ENCODE peak calls at places on chromosomes 2 and 18, in ten cellular contexts. Q is activated T-helper 9 cell treated with anti-CD3 and anti-CD28 coated beads, Interleukin-2, amount 50 U/mL, for 16 hours; J is stimulated activated CD4-positive, alpha-beta T cell treated with anti-CD3 and anti-CD28 coated beads, TNF-alpha, amount 100 ng/mL, for 48 hours; F is dorsolateral prefrontal cortex; Y is activated CD8-positive, alpha-beta memory T cell treated with anti-CD3 and anti-CD28 coated beads, Interleukin-2, amount 50 U/mL, for 48 hours; O is RWPE1; D is NCI-H1092; C is H4; Z is HCEC 1CT; M is activated naive CD8-positive, alpha-beta T cell treated with anti-CD3 and anti-CD28 coated beads for 36 hours. T is an unnamed sample.

GRCh38 chr2:33728106-33728505 is 129.0 kb upstream of the FAM98A start:
- DNase-seq in Q (no peak), J (no peak), F (no peak), Y (no peak), O (no peak), D (no peak), C (no peak), Z (no peak), M (no peak), T (no peak)

GRCh38 chr18:25446972-25447371 is 95.0 kb upstream of the ZNF521 start:
- DNase-seq in Q (no peak), J (no peak), F (no peak), Y (no peak), O (no peak), D (no peak), C (peak), Z (no peak), M (no peak), T (no peak)

GRCh38 chr2:105156166-105156565 is 85.4 kb upstream of the GPR45 start:
- DNase-seq in Q (no peak), J (no peak), F (no peak), Y (no peak), O (no peak), D (no peak), C (no peak), Z (no peak), M (no peak), T (no peak)

GRCh38 chr2:12493031-12493513 is 223.7 kb upstream of the TRIB2 start:
- DNase-seq in Q (peak), J (peak), F (no peak), Y (no peak), O (peak), D (no peak), C (peak), Z (peak), M (peak), T (peak)

GRCh38 chr2:43942001-43942400 is 53.8 kb downstream of the LRPPRC start:
- DNase-seq in Q (no peak), J (no peak), F (no peak), Y (no peak), O (no peak), D (no peak), C (no peak), Z (no peak), M (no peak), T (no peak)

GRCh38 chr2:145091967-145092366 is 572.0 kb upstream of the ZEB2 start:
- DNase-seq in Q (no peak), J (no peak), F (no peak), Y (no peak), O (no peak), D (no peak), C (no peak), Z (no peak), M (no peak), T (peak)

GRCh38 chr2:160317113-160318099 is 117.3 kb upstream of the ITGB6 start:
- DNase-seq in Q (no peak), J (no peak), F (no peak), Y (no peak), O (no peak), D (no peak), C (no peak), Z (no peak), M (no peak), T (no peak)

GRCh38 chr2:122072666-122073065 is 317.2 kb downstream of the TSN start:
- DNase-seq in Q (no peak), J (no peak), F (no peak), Y (no peak), O (no peak), D (no peak), C (no peak), Z (no peak), M (no peak), T (peak)

GRCh38 chr2:5479265-5479928 is 212.8 kb upstream of the SOX11 start:
- DNase-seq in Q (no peak), J (no peak), F (no peak), Y (no peak), O (no peak), D (no peak), C (no peak), Z (no peak), M (peak), T (no peak)

GRCh38 chr2:20562540-20563225 is 88.2 kb downstream of the HS1BP3 start:
- DNase-seq in Q (no peak), J (no peak), F (no peak), Y (no peak), O (no peak), D (no peak), C (no peak), Z (no peak), M (no peak), T (no peak)

GRCh38 chr18:67742954-67743353 is 226.4 kb upstream of the DSEL start:
- DNase-seq in Q (no peak), J (no peak), F (no peak), Y (no peak), O (no peak), D (no peak), C (no peak), Z (no peak), M (no peak), T (no peak)

GRCh38 chr18:57819671-57820460 is 16.8 kb upstream of the ATP8B1 start:
- DNase-seq in Q (no peak), J (no peak), F (no peak), Y (no peak), O (peak), D (peak), C (peak), Z (peak), M (no peak), T (peak)

GRCh38 chr2:42202299-42203008 is 33.3 kb downstream of the EML4 start:
- DNase-seq in Q (no peak), J (no peak), F (no peak), Y (no peak), O (no peak), D (no peak), C (no peak), Z (peak), M (no peak), T (peak)

GRCh38 chr2:60520917-60521539 is 32.4 kb downstream of the BCL11A start:
- DNase-seq in Q (no peak), J (no peak), F (no peak), Y (no peak), O (no peak), D (no peak), C (no peak), Z (no peak), M (no peak), T (no peak)

GRCh38 chr2:26229595-26229994 is 14.8 kb downstream of the HADHA start:
- DNase-seq in Q (no peak), J (no peak), F (no peak), Y (no peak), O (no peak), D (no peak), C (no peak), Z (no peak), M (no peak), T (no peak)

GRCh38 chr2:63058742-63059433 is 8.3 kb downstream of the OTX1 start:
- DNase-seq in Q (no peak), J (no peak), F (no peak), Y (peak), O (no peak), D (no peak), C (no peak), Z (no peak), M (no peak), T (no peak)

GRCh38 chr18:35862115-35862640 is 110.3 kb upstream of the RMP24 start:
- DNase-seq in Q (no peak), J (no peak), F (no peak), Y (no peak), O (no peak), D (no peak), C (peak), Z (no peak), M (no peak), T (no peak)

GRCh38 chr2:134774786-134775641 is 56.2 kb upstream of the TMEM163 start:
- DNase-seq in Q (no peak), J (no peak), F (no peak), Y (no peak), O (peak), D (no peak), C (no peak), Z (peak), M (no peak), T (peak)

GRCh38 chr2:37653805-37654378 is 17.6 kb downstream of the CDC42EP3 start:
- DNase-seq in Q (no peak), J (no peak), F (peak), Y (no peak), O (peak), D (no peak), C (no peak), Z (no peak), M (peak), T (no peak)

GRCh38 chr18:48136544-48137353 is 206.3 kb upstream of the SMAD2 start:
- DNase-seq in Q (no peak), J (no peak), F (no peak), Y (no peak), O (no peak), D (no peak), C (no peak), Z (no peak), M (no peak), T (no peak)

GRCh38 chr2:85661139-85661858 is 6.7 kb downstream of the SFTPB start:
- DNase-seq in Q (no peak), J (no peak), F (no peak), Y (no peak), O (no peak), D (no peak), C (no peak), Z (no peak), M (no peak), T (no peak)

GRCh38 chr2:234292205-234292954 is 204.5 kb downstream of the ARL4C start:
- DNase-seq in Q (peak), J (no peak), F (no peak), Y (no peak), O (no peak), D (no peak), C (no peak), Z (no peak), M (peak), T (no peak)

GRCh38 chr2:176110975-176111663 is 4.0 kb downstream of the HOXD11 start:
- DNase-seq in Q (no peak), J (no peak), F (no peak), Y (no peak), O (no peak), D (peak), C (peak), Z (no peak), M (no peak), T (no peak)

GRCh38 chr2:46925444-46926351 is 10.1 kb upstream of the MCFD2 start:
- DNase-seq in Q (no peak), J (no peak), F (no peak), Y (no peak), O (peak), D (no peak), C (no peak), Z (no peak), M (no peak), T (no peak)

GRCh38 chr2:239913632-239914417 is 111.3 kb downstream of the NDUFA10 start:
- DNase-seq in Q (no peak), J (no peak), F (no peak), Y (no peak), O (no peak), D (no peak), C (no peak), Z (no peak), M (no peak), T (no peak)

GRCh38 chr2:30178618-30179404 is 32.0 kb downstream of the YPEL5 start:
- DNase-seq in Q (no peak), J (no peak), F (no peak), Y (no peak), O (peak), D (no peak), C (no peak), Z (peak), M (no peak), T (peak)

GRCh38 chr2:60818272-60818671 is 62.2 kb downstream of the PAPOLG start:
- DNase-seq in Q (no peak), J (peak), F (no peak), Y (peak), O (no peak), D (no peak), C (no peak), Z (no peak), M (peak), T (peak)

GRCh38 chr2:106798826-106799552 is 87.0 kb downstream of the ST6GAL2 start:
- DNase-seq in Q (no peak), J (no peak), F (no peak), Y (no peak), O (no peak), D (no peak), C (no peak), Z (no peak), M (no peak), T (no peak)

GRCh38 chr2:189799531-189799930 is 15.3 kb downstream of the PMS1 start:
- DNase-seq in Q (no peak), J (no peak), F (no peak), Y (no peak), O (peak), D (no peak), C (peak), Z (peak), M (no peak), T (peak)

GRCh38 chr2:28606986-28607441 is 111.2 kb downstream of the PLB1 start:
- DNase-seq in Q (no peak), J (no peak), F (no peak), Y (no peak), O (no peak), D (no peak), C (no peak), Z (peak), M (no peak), T (peak)

GRCh38 chr2:30336978-30337841 is 105.9 kb downstream of the LBH start:
- DNase-seq in Q (peak), J (peak), F (no peak), Y (peak), O (no peak), D (no peak), C (no peak), Z (no peak), M (peak), T (no peak)

GRCh38 chr18:62744076-62744705 is 28.9 kb downstream of the PHLPP1 start:
- DNase-seq in Q (no peak), J (no peak), F (no peak), Y (no peak), O (no peak), D (no peak), C (no peak), Z (no peak), M (no peak), T (no peak)

GRCh38 chr18:48171490-48172188 is 237.5 kb downstream of the ZBTB7C start:
- DNase-seq in Q (no peak), J (no peak), F (no peak), Y (no peak), O (no peak), D (no peak), C (no peak), Z (no peak), M (no peak), T (no peak)

GRCh38 chr2:181788883-181789555 is 102.5 kb upstream of the ITPRID2 start:
- DNase-seq in Q (no peak), J (no peak), F (no peak), Y (no peak), O (no peak), D (no peak), C (no peak), Z (peak), M (no peak), T (peak)

GRCh38 chr2:12267042-12267441 is 449.7 kb upstream of the TRIB2 start:
- DNase-seq in Q (no peak), J (no peak), F (no peak), Y (no peak), O (no peak), D (no peak), C (no peak), Z (no peak), M (no peak), T (no peak)

GRCh38 chr2:177148477-177149154 is 64.0 kb upstream of the HNRNPA3 start:
- DNase-seq in Q (peak), J (peak), F (peak), Y (peak), O (peak), D (peak), C (peak), Z (peak), M (peak), T (peak)

T was measured in EL.